ENCODE peak calls at places on chromosomes 16 and 17, in five cellular contexts. P is stomach, T is kidney epithelial cell, D is lung, L is left lung. E is an unnamed sample.

GRCh38 chr17:1649844-1650409 is at the start of gene RILP:
- DNase-seq in P (peak), T (no peak), D (peak), L (peak), E (no peak)

GRCh38 chr17:13638855-13639458 is 37.2 kb upstream of the HS3ST3A1 start:
- DNase-seq in P (no peak), T (no peak), D (no peak), L (no peak), E (no peak)

GRCh38 chr16:68426355-68426652 is 22.0 kb downstream of the SMPD3 start:
- DNase-seq in P (no peak), T (no peak), D (no peak), L (peak), E (no peak)

GRCh38 chr17:66493283-66494019 is 191.0 kb downstream of the PRKCA start:
- DNase-seq in P (no peak), T (no peak), D (no peak), L (no peak), E (no peak)

GRCh38 chr17:17784599-17785264 is 52.1 kb downstream of the SREBF1 start:
- DNase-seq in P (peak), T (no peak), D (no peak), L (no peak), E (no peak)

GRCh38 chr17:81406117-81406953 is 11.1 kb downstream of the BAHCC1 start:
- DNase-seq in P (no peak), T (no peak), D (no peak), L (no peak), E (no peak)

GRCh38 chr16:83552193-83552592 is 255.6 kb upstream of the HSBP1 start:
- DNase-seq in P (no peak), T (no peak), D (no peak), L (no peak), E (no peak)

GRCh38 chr16:49484454-49484853 is 110.8 kb downstream of the C16orf78 start:
- DNase-seq in P (peak), T (no peak), D (peak), L (peak), E (peak)

GRCh38 chr17:45265823-45266222 is 3.9 kb upstream of the SPATA32 start:
- DNase-seq in P (no peak), T (peak), D (no peak), L (peak), E (peak)

DNA sequence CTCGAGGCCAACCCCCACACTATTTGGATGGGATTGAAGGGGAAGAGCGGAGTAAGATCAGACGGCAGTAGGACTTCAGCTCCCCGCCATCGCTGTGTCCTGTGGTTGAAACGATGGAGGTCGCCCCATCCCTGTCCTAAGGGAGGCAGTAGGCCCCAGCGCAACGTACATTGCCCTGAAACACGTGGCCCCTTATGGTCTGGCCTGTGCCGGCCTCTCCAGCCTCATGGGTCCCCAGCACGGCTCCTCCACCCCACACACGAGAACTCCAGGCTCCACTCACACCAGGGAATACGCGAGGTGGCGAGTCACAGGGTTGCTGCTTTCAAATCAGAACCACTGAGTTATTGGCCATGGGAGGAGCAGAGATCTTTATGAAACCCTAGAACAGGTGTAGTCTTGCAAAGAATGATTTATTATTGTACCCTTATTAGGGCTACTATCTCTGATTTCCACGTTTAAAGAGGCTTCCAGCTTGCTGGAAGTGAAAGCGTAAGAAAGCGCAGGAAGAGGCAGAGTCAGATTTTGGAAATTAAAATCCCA is 669 bp upstream of the DCTPP1 start:
- DNase-seq in P (no peak), T (no peak), D (no peak), L (peak), E (no peak)
- TF ChIP-seq CTCF in P (peak), T (no peak), D (no peak), L (no peak), E (peak)

DNA sequence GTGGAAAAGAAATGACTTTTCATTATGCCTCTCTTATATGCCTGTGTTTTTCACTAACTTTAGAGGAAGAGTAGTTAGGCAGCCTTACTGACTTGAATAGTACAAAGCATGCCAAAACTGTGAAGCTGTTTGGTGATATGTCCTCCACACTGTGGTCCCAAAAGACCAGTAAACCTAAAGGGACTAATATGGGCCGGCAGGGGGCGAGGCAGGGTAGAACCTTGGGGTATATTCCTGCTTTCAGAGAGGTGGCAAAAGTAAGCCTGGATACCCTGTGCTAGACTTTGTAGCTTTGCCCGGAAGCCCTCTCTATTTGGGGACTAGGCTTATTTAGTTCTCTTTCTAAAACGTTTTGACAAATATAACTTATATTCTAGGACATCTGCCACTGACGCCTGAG is 36.5 kb upstream of the VWA3A start:
- DNase-seq in P (no peak), T (no peak), D (no peak), L (no peak), E (no peak)
- TF ChIP-seq CTCF in P (no peak), T (peak), D (no peak), L (no peak), E (no peak)

DNA sequence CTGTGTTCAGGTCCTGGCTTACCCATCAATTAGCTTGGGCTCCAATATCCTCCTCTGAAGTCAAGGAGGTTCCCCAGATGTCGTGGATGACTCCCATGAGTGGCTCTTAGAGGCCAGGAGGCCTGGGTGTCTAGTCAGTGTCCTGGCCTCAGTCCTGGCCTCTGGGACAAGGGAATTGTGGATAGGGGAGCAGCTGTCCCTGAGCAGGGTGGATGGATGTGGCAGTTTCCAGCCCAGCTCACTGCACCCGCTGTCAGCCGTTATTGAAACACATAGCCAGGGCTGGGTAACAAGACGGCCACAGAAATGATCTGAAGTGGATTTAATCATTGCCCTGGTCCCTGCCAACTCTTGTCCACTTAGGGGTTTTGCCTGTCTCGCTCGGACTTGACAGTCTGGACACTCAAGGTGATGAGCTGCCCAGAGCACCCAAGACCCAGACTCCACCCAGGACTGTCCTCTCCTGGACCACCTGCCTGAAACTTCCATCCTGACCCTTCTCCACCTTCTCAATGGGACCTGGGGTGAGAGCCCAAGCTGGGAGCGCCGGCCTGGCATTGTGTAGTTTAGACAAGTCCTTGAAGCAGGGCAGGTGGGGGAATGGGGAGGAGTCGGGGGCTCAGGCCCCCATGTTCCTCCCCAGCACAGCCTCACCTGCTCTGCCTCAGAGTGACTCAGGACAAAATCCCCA is 182.1 kb upstream of the SDK2 start:
- DNase-seq in P (no peak), T (no peak), D (no peak), L (no peak), E (no peak)
- TF ChIP-seq CTCF in P (no peak), T (no peak), D (no peak), L (no peak), E (no peak)

GRCh38 chr16:73265124-73265838 is 217.4 kb upstream of the ZFHX3 start:
- DNase-seq in P (no peak), T (no peak), D (no peak), L (no peak), E (no peak)

GRCh38 chr16:73262931-73263330 is 215.0 kb upstream of the ZFHX3 start:
- DNase-seq in P (no peak), T (no peak), D (no peak), L (no peak), E (no peak)

GRCh38 chr16:73274140-73274539 is 226.2 kb upstream of the ZFHX3 start:
- DNase-seq in P (no peak), T (no peak), D (no peak), L (no peak), E (no peak)

GRCh38 chr16:73268311-73268997 is 220.5 kb upstream of the ZFHX3 start:
- DNase-seq in P (no peak), T (no peak), D (no peak), L (no peak), E (no peak)
- TF ChIP-seq CTCF in P (no peak), T (no peak), D (no peak), L (no peak), E (no peak)

GRCh38 chr17:74457820-74458166 is 8.6 kb upstream of the CD300A start:
- DNase-seq in P (no peak), T (no peak), D (no peak), L (no peak), E (no peak)
- TF ChIP-seq CTCF in P (peak), T (no peak), D (no peak), L (peak), E (peak)

GRCh38 chr16:56314244-56314850 is 111.0 kb downstream of the AMFR start:
- DNase-seq in P (no peak), T (no peak), D (no peak), L (no peak), E (no peak)

GRCh38 chr16:56315955-56316354 is 109.4 kb downstream of the AMFR start:
- DNase-seq in P (no peak), T (no peak), D (no peak), L (no peak), E (no peak)

GRCh38 chr16:56319391-56319790 is 106.0 kb downstream of the AMFR start:
- DNase-seq in P (no peak), T (no peak), D (no peak), L (no peak), E (no peak)

GRCh38 chr16:56317998-56318912 is 107.1 kb downstream of the AMFR start:
- DNase-seq in P (peak), T (no peak), D (peak), L (peak), E (peak)

DNA sequence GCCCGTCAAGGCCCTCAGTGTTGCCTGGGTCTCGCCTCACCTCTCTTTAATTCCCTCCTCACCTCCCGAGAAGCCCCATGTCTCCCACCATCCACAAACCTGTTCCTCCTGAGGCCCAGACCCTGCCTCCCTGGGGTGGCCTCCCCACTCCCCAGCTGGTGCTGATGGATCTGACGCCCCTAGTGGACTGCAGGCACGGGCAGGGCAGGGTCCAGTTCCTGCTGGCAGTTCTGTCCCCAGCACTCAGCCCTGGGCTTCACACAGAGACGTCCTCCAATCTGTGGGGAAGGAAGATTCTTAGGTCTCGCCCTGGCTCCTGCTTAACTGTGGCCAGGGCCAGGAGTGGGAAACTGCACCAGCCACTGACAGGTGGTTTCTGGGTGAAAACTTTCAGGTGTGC is 108.8 kb downstream of the AMFR start:
- DNase-seq in P (no peak), T (no peak), D (no peak), L (no peak), E (no peak)
- TF ChIP-seq CTCF in P (no peak), T (no peak), D (no peak), L (no peak), E (no peak)

DNA sequence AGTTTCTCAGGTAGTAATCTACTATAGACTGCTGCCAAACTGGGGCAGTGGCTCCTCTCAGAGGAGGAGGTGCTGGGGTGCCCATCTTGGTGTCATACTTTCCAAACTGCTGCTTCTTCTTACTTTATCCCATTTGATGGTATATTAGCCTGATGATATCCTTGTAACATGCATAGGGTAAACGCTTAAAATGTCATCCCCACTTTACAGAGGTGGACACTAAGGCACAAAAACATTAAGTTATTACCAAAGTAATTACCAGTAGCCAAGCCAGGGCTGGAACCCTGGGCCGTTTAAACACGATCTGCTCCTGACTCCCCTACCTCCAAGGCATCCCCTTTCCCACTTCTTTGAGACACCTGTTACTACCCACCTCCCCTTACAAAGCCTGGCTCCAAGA is 37.8 kb upstream of the CSNK2A2 start:
- DNase-seq in P (no peak), T (no peak), D (no peak), L (no peak), E (no peak)
- TF ChIP-seq CTCF in P (no peak), T (no peak), D (no peak), L (no peak), E (no peak)